ENCODE peak calls at places on chromosome 3, in four cellular contexts. O, B, U and X are unnamed samples.

GRCh38 chr3:169241575-169241927 is 422.0 kb downstream of the MECOM start:
- DNase-seq in O (no peak), B (no peak), U (no peak), X (no peak)

GRCh38 chr3:99875573-99875924 is 57.9 kb downstream of the CMSS1 start:
- DNase-seq in O (no peak), B (no peak), U (no peak), X (no peak)

GRCh38 chr3:73680696-73681095 is 56.0 kb upstream of the PDZRN3 start:
- DNase-seq in O (no peak), B (no peak), U (no peak), X (no peak)

GRCh38 chr3:2568929-2569328 is 470.3 kb downstream of the CNTN4 start:
- DNase-seq in O (no peak), B (no peak), U (no peak), X (no peak)

GRCh38 chr3:193982258-193982659 is 153.7 kb upstream of the HES1 start:
- DNase-seq in O (peak; percentile 83), B (no peak), U (no peak), X (peak; percentile 81)

GRCh38 chr3:14480207-14481017 is 59.7 kb downstream of the GRIP2 start:
- DNase-seq in O (peak; percentile 64), B (no peak), U (no peak), X (no peak)

GRCh38 chr3:123333401-123333800 is 115.5 kb downstream of the ADCY5 start:
- DNase-seq in O (peak; percentile 64), B (no peak), U (no peak), X (peak; percentile 55)

GRCh38 chr3:30597131-30597768 is 9.2 kb upstream of the TGFBR2 start:
- DNase-seq in O (no peak), B (peak; percentile 94), U (no peak), X (no peak)

GRCh38 chr3:7934362-7934761 is 567.3 kb upstream of the LMCD1 start:
- DNase-seq in O (no peak), B (no peak), U (no peak), X (no peak)

GRCh38 chr3:151210676-151211381 is 7.8 kb upstream of the GPR171 start:
- DNase-seq in O (no peak), B (no peak), U (no peak), X (no peak)

GRCh38 chr3:149369991-149370866 is 7.2 kb downstream of the TM4SF1 start:
- DNase-seq in O (no peak), B (no peak), U (no peak), X (no peak)

GRCh38 chr3:26233374-26233773 is 389.2 kb upstream of the LRRC3B start:
- DNase-seq in O (no peak), B (no peak), U (no peak), X (no peak)

GRCh38 chr3:156554515-156554841 is 439 bp downstream of the SSR3 start:
- DNase-seq in O (no peak), B (no peak), U (no peak), X (no peak)

GRCh38 chr3:172351895-172352466 is 96.3 kb downstream of the GHSR start:
- DNase-seq in O (no peak), B (no peak), U (no peak), X (no peak)

GRCh38 chr3:154247806-154248480 is 76.3 kb downstream of the DHX36 start:
- DNase-seq in O (no peak), B (no peak), U (no peak), X (no peak)

GRCh38 chr3:116161570-116162290 is 283.6 kb downstream of the LSAMP start:
- DNase-seq in O (no peak), B (no peak), U (no peak), X (no peak)

GRCh38 chr3:29057326-29057725 is 223.5 kb upstream of the RBMS3 start:
- DNase-seq in O (no peak), B (no peak), U (no peak), X (no peak)

DNA sequence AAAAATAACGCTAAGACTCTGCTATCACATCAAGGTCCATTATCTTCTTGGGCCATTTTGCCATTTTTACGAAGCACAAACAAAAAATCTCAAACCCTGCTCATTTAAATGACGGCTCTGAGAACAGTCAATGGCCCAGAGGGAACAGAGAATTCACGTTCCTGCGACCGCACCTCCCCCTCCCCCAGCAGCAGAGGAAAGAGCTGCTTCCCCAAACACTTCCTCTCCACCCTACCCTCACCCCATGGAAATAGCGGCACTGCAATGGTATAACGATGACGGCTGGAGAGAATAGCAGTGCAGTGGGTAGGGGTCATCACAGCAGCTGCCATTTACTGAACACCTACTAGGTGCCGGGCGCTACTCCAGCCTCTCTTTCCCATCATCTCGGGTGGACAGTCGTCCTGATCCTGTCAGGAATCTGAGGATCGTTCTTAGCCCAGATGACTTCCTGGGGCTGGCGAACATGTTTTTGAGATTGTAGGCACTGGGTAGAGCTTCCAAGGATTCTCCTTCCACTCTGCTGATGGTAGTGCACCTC is 113.3 kb downstream of the IQSEC1 start:
- DNase-seq in O (peak; percentile 89), B (no peak), U (no peak), X (no peak)
- TF ChIP-seq POLR2AphosphoS5 in O (peak; percentile 61), B (no peak), U (no peak), X (no peak)

GRCh38 chr3:12993623-12994356 is 79.4 kb downstream of the IQSEC1 start:
- DNase-seq in O (peak; percentile 90), B (no peak), U (peak; percentile 56), X (peak; percentile 73)

GRCh38 chr3:12995389-12996180 is 77.6 kb downstream of the IQSEC1 start:
- DNase-seq in O (peak; percentile 73), B (no peak), U (no peak), X (no peak)

GRCh38 chr3:12994357-12994606 is 78.9 kb downstream of the IQSEC1 start:
- DNase-seq in O (peak; percentile 92), B (no peak), U (peak; percentile 56), X (peak; percentile 83)

GRCh38 chr3:12996181-12996506 is 77.1 kb downstream of the IQSEC1 start:
- DNase-seq in O (no peak), B (no peak), U (no peak), X (no peak)

DNA sequence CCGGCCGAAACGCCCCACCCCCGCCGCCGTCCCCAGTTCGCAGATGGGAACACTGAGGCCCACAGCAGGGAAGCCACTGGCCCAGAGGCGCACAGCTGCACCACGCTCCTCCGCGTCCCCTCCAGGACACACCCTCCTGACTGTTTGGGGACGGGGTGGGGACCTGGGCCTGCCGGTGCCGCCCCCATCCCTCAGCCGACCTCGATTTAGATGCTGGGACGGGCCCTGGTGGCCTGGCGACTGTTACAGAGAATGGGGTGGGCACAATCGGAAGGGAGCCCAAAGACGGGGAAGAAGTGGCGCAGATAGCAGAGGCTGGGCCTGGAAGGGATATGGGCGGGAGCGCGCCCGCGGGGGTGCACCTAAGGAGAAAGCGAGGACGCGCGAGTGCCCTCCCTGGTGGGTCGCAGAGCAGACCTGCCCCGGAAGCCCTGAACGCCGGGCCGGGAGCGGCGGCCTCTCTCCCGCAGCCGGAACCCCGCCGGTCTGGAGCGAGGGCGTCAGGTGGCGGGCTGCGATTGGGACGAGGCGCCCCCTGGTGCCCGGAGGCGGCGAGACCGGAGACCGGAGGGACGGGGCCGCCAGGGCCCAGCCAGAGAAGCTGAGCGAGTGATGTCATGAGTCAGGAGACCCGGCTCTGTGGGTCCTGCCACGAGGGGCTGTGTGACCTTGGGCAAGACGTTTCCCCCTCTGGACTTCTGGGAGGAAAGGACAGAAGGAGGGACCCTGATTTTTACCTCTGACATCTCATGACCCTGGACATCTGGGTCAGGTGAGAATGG is 78.4 kb downstream of the IQSEC1 start:
- DNase-seq in O (peak; percentile 98), B (peak; percentile 48), U (peak; percentile 96), X (peak; percentile 94)
- TF ChIP-seq POLR2AphosphoS5 in O (peak; percentile 93), B (peak; percentile 73), U (peak; percentile 35), X (peak; percentile 91)

GRCh38 chr3:134466366-134466765 is 19.4 kb downstream of the ANAPC13 start:
- DNase-seq in O (no peak), B (no peak), U (no peak), X (no peak)

GRCh38 chr3:134462236-134463059 is 23.3 kb downstream of the ANAPC13 start:
- DNase-seq in O (no peak), B (no peak), U (no peak), X (no peak)

GRCh38 chr3:134460965-134461364 is 24.8 kb downstream of the ANAPC13 start:
- DNase-seq in O (no peak), B (no peak), U (no peak), X (no peak)

GRCh38 chr3:134464693-134465385 is 20.9 kb downstream of the ANAPC13 start:
- DNase-seq in O (no peak), B (no peak), U (no peak), X (no peak)

GRCh38 chr3:134463676-134464611 is 21.8 kb downstream of the ANAPC13 start:
- DNase-seq in O (no peak), B (no peak), U (no peak), X (peak; percentile 94)
- TF ChIP-seq POLR2AphosphoS5 in O (no peak), B (no peak), U (no peak), X (peak; percentile 56)

GRCh38 chr3:79354179-79354688 is 413.6 kb downstream of the ROBO1 start:
- DNase-seq in O (no peak), B (no peak), U (no peak), X (no peak)
- TF ChIP-seq POLR2AphosphoS5 in O (no peak), B (no peak), U (no peak), X (peak; percentile 84)

DNA sequence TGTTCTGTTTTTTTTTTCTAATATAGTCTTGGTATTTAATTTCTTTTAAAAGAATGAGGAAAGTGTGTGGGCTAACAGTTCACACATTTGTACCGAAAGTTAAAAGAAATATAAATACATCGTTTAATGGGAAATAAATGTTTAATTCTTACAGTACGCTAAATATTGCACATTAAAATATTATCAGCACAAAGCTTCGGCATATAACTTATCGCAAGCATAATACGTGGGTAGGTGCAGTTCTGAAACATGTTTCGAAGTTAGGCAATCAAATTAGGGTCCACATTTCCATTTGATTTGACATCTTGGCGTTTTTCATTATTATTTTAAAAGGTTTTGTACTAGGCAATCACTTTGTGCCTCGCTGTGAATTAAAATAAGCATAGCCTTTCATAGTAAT is 41.3 kb downstream of the VGLL4 start:
- DNase-seq in O (no peak), B (no peak), U (no peak), X (no peak)
- TF ChIP-seq POLR2AphosphoS5 in O (no peak), B (no peak), U (no peak), X (no peak)